ENCODE peak calls at places on chromosomes 12 and 14, in five cellular contexts. One of them, this sample, is unnamed.

GRCh38 chr14:88179725-88180124 is 143.3 kb downstream of the KCNK10 start:
- DNase-seq in uterus: no peak
- DNase-seq in mesendoderm: no peak
- DNase-seq in CD8-positive, alpha-beta T cell: no peak
- DNase-seq in psoas muscle: no peak
- DNase-seq in this sample: no peak

GRCh38 chr12:574475-575128 is 88.6 kb downstream of the NINJ2 start:
- DNase-seq in uterus: no peak
- DNase-seq in mesendoderm: no peak
- DNase-seq in CD8-positive, alpha-beta T cell: no peak
- DNase-seq in psoas muscle: peak; percentile 7
- DNase-seq in this sample: no peak

GRCh38 chr14:29216774-29217232 is 450.2 kb downstream of the FOXG1 start:
- DNase-seq in uterus: no peak
- DNase-seq in mesendoderm: no peak
- DNase-seq in CD8-positive, alpha-beta T cell: no peak
- DNase-seq in psoas muscle: no peak
- DNase-seq in this sample: no peak

GRCh38 chr12:104458645-104459555 is 2.2 kb downstream of the CHST11 start:
- DNase-seq in uterus: peak; percentile 24
- DNase-seq in mesendoderm: peak; percentile 34
- DNase-seq in CD8-positive, alpha-beta T cell: no peak
- DNase-seq in psoas muscle: peak; percentile 53
- DNase-seq in this sample: no peak

GRCh38 chr14:74888164-74889158 is 6.7 kb downstream of the DLST start:
- DNase-seq in uterus: no peak
- DNase-seq in mesendoderm: peak; percentile 54
- DNase-seq in CD8-positive, alpha-beta T cell: no peak
- DNase-seq in psoas muscle: no peak
- DNase-seq in this sample: no peak

GRCh38 chr14:77682158-77682553 is 25.7 kb downstream of the ALKBH1 start:
- DNase-seq in uterus: no peak
- DNase-seq in mesendoderm: no peak
- DNase-seq in CD8-positive, alpha-beta T cell: no peak
- DNase-seq in psoas muscle: no peak
- DNase-seq in this sample: no peak

GRCh38 chr12:127515941-127516340 is 751.0 kb upstream of the TMEM132C start:
- DNase-seq in uterus: no peak
- DNase-seq in mesendoderm: no peak
- DNase-seq in CD8-positive, alpha-beta T cell: no peak
- DNase-seq in psoas muscle: no peak
- DNase-seq in this sample: no peak

GRCh38 chr14:73759183-73759713 is 45.1 kb upstream of the PNMA1 start:
- DNase-seq in uterus: peak; percentile 71
- DNase-seq in mesendoderm: no peak
- DNase-seq in CD8-positive, alpha-beta T cell: peak; percentile 59
- DNase-seq in psoas muscle: peak; percentile 90
- DNase-seq in this sample: peak; percentile 56

GRCh38 chr12:68378859-68379628 is 46.9 kb upstream of the MDM1 start:
- DNase-seq in uterus: no peak
- DNase-seq in mesendoderm: no peak
- DNase-seq in CD8-positive, alpha-beta T cell: no peak
- DNase-seq in psoas muscle: no peak
- DNase-seq in this sample: no peak

GRCh38 chr14:35343709-35344474 is 51.7 kb downstream of the PSMA6 start:
- DNase-seq in uterus: no peak
- DNase-seq in mesendoderm: no peak
- DNase-seq in CD8-positive, alpha-beta T cell: no peak
- DNase-seq in psoas muscle: peak; percentile 35
- DNase-seq in this sample: no peak

GRCh38 chr12:93567174-93567573 is 5.3 kb upstream of the SOCS2 start:
- DNase-seq in uterus: peak; percentile 52
- DNase-seq in mesendoderm: no peak
- DNase-seq in CD8-positive, alpha-beta T cell: no peak
- DNase-seq in psoas muscle: no peak
- DNase-seq in this sample: no peak

GRCh38 chr14:82626156-82627055 is 1092.8 kb upstream of the SEL1L start:
- DNase-seq in uterus: no peak
- DNase-seq in mesendoderm: no peak
- DNase-seq in CD8-positive, alpha-beta T cell: no peak
- DNase-seq in psoas muscle: no peak
- DNase-seq in this sample: no peak

GRCh38 chr12:13165578-13166120 is 30.9 kb upstream of the EMP1 start:
- DNase-seq in uterus: peak; percentile 54
- DNase-seq in mesendoderm: peak; percentile 71
- DNase-seq in CD8-positive, alpha-beta T cell: peak; percentile 67
- DNase-seq in psoas muscle: peak; percentile 77
- DNase-seq in this sample: peak; percentile 11

GRCh38 chr12:42180990-42181611 is 36.4 kb upstream of the GXYLT1 start:
- DNase-seq in uterus: no peak
- DNase-seq in mesendoderm: no peak
- DNase-seq in CD8-positive, alpha-beta T cell: no peak
- DNase-seq in psoas muscle: no peak
- DNase-seq in this sample: no peak

DNA sequence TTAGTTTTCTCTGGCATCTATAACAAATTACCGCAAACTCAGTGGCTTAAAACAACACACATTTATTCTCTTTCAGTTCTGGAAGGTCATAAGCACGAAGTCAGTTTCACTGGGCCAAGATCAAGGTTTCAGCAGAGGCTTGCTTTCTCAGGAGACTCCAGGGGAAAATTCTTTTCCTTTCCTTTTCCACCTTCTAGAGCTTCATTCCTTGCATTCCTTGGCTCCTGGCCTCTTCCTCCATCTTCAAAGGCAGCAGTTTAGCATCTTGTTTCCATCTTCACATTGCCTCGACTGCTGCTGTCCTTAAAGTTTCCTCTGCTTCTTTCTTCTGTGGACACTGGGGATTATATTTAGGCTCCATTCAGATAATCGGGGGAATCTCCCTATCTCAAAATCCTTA is 106.1 kb downstream of the PDE3A start:
- DNase-seq in uterus: no peak
- DNase-seq in mesendoderm: peak; percentile 37
- DNase-seq in CD8-positive, alpha-beta T cell: no peak
- DNase-seq in psoas muscle: no peak
- DNase-seq in this sample: no peak
- H3K27ac ChIP-seq in uterus: no peak overlapping the region
- H3K27ac ChIP-seq in mesendoderm: no peak overlapping the region
- H3K27ac ChIP-seq in CD8-positive, alpha-beta T cell: no peak overlapping the region
- H3K27ac ChIP-seq in psoas muscle: no peak overlapping the region
- H3K27ac ChIP-seq in this sample: no peak overlapping the region

DNA sequence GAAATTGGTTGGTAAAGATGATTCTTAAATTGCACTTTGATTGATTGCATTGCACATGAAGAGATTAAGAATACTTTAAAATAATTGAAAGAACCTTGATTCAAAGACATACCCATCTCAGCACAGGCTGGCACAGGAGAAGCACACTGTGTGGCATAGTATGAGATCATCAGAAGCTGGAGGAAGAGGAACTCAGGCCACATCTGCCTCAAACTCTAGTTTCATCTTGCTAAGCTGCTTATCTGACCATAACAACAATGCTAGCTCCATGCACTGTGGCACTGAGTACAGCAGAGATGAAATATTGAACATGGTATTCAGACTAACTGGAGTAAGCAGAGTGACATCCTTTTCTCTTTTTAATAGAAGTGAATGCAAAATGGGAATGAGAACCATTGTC is 99.1 kb downstream of the TBC1D30 start:
- DNase-seq in uterus: no peak
- DNase-seq in mesendoderm: no peak
- DNase-seq in CD8-positive, alpha-beta T cell: no peak
- DNase-seq in psoas muscle: no peak
- DNase-seq in this sample: no peak
- H3K27ac ChIP-seq in uterus: no peak overlapping the region
- H3K27ac ChIP-seq in mesendoderm: no peak overlapping the region
- H3K27ac ChIP-seq in CD8-positive, alpha-beta T cell: no peak overlapping the region
- H3K27ac ChIP-seq in psoas muscle: no peak overlapping the region
- H3K27ac ChIP-seq in this sample: no peak overlapping the region

DNA sequence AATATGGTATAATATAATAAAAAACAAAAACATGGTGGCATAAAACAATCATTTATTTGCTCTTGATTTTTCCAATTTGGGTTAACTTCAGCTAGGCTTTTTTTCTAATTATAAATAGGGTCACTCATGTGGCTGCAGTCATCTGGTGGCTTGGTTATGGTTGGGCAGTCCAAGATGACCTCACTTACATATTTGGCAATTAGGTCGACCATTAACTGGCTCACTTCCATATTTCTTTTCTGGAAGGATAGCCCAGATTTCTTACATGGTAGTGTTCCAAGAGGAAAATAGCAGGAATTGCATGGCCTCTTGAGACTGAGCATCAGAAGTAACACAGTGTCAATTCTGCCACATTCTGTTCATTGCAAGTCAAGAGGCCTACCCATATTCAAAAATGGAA is 153.4 kb downstream of the FUT8 start:
- DNase-seq in uterus: no peak
- DNase-seq in mesendoderm: no peak
- DNase-seq in CD8-positive, alpha-beta T cell: no peak
- DNase-seq in psoas muscle: no peak
- DNase-seq in this sample: no peak
- H3K27ac ChIP-seq in uterus: no peak overlapping the region
- H3K27ac ChIP-seq in mesendoderm: no peak overlapping the region
- H3K27ac ChIP-seq in CD8-positive, alpha-beta T cell: no peak overlapping the region
- H3K27ac ChIP-seq in psoas muscle: no peak overlapping the region
- H3K27ac ChIP-seq in this sample: no peak overlapping the region

DNA sequence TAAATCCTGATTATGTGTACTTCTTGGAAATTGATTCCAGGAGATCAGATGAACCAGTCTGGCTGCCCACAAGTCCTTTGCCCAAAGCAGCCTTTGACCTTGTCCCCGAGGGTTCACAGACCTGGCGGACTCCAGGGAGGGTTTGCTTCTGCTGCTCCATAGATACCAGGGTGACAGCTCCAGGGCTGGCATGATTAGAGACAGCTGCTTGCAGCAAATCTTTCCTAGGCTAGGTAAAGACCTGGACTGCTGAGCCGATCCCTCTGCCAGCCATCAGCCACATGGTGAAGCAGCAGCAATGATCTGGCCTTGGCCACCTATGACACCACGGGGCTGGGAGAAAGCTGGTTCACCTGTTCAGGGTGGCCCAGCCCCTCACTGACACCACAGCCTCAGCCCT is 10.1 kb upstream of the TBX5 start:
- DNase-seq in uterus: no peak
- DNase-seq in mesendoderm: no peak
- DNase-seq in CD8-positive, alpha-beta T cell: no peak
- DNase-seq in psoas muscle: no peak
- DNase-seq in this sample: no peak
- H3K27ac ChIP-seq in uterus: no peak overlapping the region
- H3K27ac ChIP-seq in mesendoderm: no peak overlapping the region
- H3K27ac ChIP-seq in CD8-positive, alpha-beta T cell: no peak overlapping the region
- H3K27ac ChIP-seq in psoas muscle: no peak overlapping the region
- H3K27ac ChIP-seq in this sample: no peak overlapping the region

GRCh38 chr12:23004473-23005020 is 379.6 kb downstream of the ETNK1 start:
- DNase-seq in uterus: no peak
- DNase-seq in mesendoderm: no peak
- DNase-seq in CD8-positive, alpha-beta T cell: no peak
- DNase-seq in psoas muscle: no peak
- DNase-seq in this sample: no peak

GRCh38 chr12:23001487-23001886 is 376.5 kb downstream of the ETNK1 start:
- DNase-seq in uterus: no peak
- DNase-seq in mesendoderm: no peak
- DNase-seq in CD8-positive, alpha-beta T cell: no peak
- DNase-seq in psoas muscle: no peak
- DNase-seq in this sample: no peak

GRCh38 chr12:23006413-23006812 is 381.4 kb downstream of the ETNK1 start:
- DNase-seq in uterus: peak; percentile 20
- DNase-seq in mesendoderm: no peak
- DNase-seq in CD8-positive, alpha-beta T cell: no peak
- DNase-seq in psoas muscle: no peak
- DNase-seq in this sample: no peak

GRCh38 chr12:23005387-23005786 is 380.4 kb downstream of the ETNK1 start:
- DNase-seq in uterus: no peak
- DNase-seq in mesendoderm: no peak
- DNase-seq in CD8-positive, alpha-beta T cell: no peak
- DNase-seq in psoas muscle: no peak
- DNase-seq in this sample: no peak

GRCh38 chr12:23002381-23002780 is 377.4 kb downstream of the ETNK1 start:
- DNase-seq in uterus: no peak
- DNase-seq in mesendoderm: no peak
- DNase-seq in CD8-positive, alpha-beta T cell: no peak
- DNase-seq in psoas muscle: no peak
- DNase-seq in this sample: no peak
- H3K27ac ChIP-seq in uterus: no peak overlapping the region
- H3K27ac ChIP-seq in mesendoderm: no peak overlapping the region
- H3K27ac ChIP-seq in CD8-positive, alpha-beta T cell: no peak overlapping the region
- H3K27ac ChIP-seq in psoas muscle: no peak overlapping the region
- H3K27ac ChIP-seq in this sample: no peak overlapping the region

GRCh38 chr14:101761881-101762529 is 496 bp downstream of the PPP2R5C start:
- DNase-seq in uterus: peak; percentile 37
- DNase-seq in mesendoderm: no peak
- DNase-seq in CD8-positive, alpha-beta T cell: peak; percentile 64
- DNase-seq in psoas muscle: no peak
- DNase-seq in this sample: peak; percentile 33
- H3K27ac ChIP-seq in uterus: peak overlapping the region; percentile 43
- H3K27ac ChIP-seq in mesendoderm: peak overlapping the region; percentile 33
- H3K27ac ChIP-seq in CD8-positive, alpha-beta T cell: peak overlapping the region; percentile 43
- H3K27ac ChIP-seq in psoas muscle: peak overlapping the region; percentile 71
- H3K27ac ChIP-seq in this sample: peak overlapping the region; percentile 52

This sample was measured in CD8-positive, alpha-beta memory T cell.